ENCODE peak calls at places on chromosomes 3 and 15, in six cellular contexts. One of them, this sample, is unnamed.

GRCh38 chr3:59289836-59290235 is 240.0 kb upstream of the CFAP20DC start:
- DNase-seq in activated CD8-positive, alpha-beta memory T cell treated with anti-CD3 and anti-CD28 coated beads, Interleukin-2, amount 50 U/mL, for 48 hours: no peak
- DNase-seq in immature natural killer cell: no peak
- DNase-seq in lower lobe of right lung: no peak
- DNase-seq in cardiac fibroblast: no peak
- DNase-seq in NCI-H1105: no peak
- DNase-seq in this sample: no peak

GRCh38 chr3:59442056-59442455 is 392.2 kb upstream of the CFAP20DC start:
- DNase-seq in cardiac fibroblast: no peak
- DNase-seq in lower lobe of right lung: no peak
- DNase-seq in NCI-H1105: no peak
- DNase-seq in immature natural killer cell: no peak
- DNase-seq in activated CD8-positive, alpha-beta memory T cell treated with anti-CD3 and anti-CD28 coated beads, Interleukin-2, amount 50 U/mL, for 48 hours: no peak
- DNase-seq in this sample: no peak

GRCh38 chr15:36371509-36371908 is 207.9 kb upstream of the CDIN1 start:
- DNase-seq in cardiac fibroblast: no peak
- DNase-seq in NCI-H1105: no peak
- DNase-seq in lower lobe of right lung: no peak
- DNase-seq in activated CD8-positive, alpha-beta memory T cell treated with anti-CD3 and anti-CD28 coated beads, Interleukin-2, amount 50 U/mL, for 48 hours: no peak
- DNase-seq in immature natural killer cell: no peak
- DNase-seq in this sample: no peak

GRCh38 chr15:63357657-63358161 is 23.9 kb downstream of the CA12 start:
- DNase-seq in cardiac fibroblast: no peak
- DNase-seq in immature natural killer cell: no peak
- DNase-seq in activated CD8-positive, alpha-beta memory T cell treated with anti-CD3 and anti-CD28 coated beads, Interleukin-2, amount 50 U/mL, for 48 hours: no peak
- DNase-seq in lower lobe of right lung: no peak
- DNase-seq in NCI-H1105: no peak
- DNase-seq in this sample: no peak

GRCh38 chr3:189316296-189317019 is 144.7 kb downstream of the TPRG1 start:
- DNase-seq in cardiac fibroblast: no peak
- DNase-seq in lower lobe of right lung: no peak
- DNase-seq in NCI-H1105: no peak
- DNase-seq in immature natural killer cell: no peak
- DNase-seq in activated CD8-positive, alpha-beta memory T cell treated with anti-CD3 and anti-CD28 coated beads, Interleukin-2, amount 50 U/mL, for 48 hours: no peak
- DNase-seq in this sample: peak; percentile 46

GRCh38 chr15:34119291-34119690 is 17.4 kb downstream of the PGBD4 start:
- DNase-seq in lower lobe of right lung: no peak
- DNase-seq in NCI-H1105: no peak
- DNase-seq in activated CD8-positive, alpha-beta memory T cell treated with anti-CD3 and anti-CD28 coated beads, Interleukin-2, amount 50 U/mL, for 48 hours: no peak
- DNase-seq in immature natural killer cell: no peak
- DNase-seq in cardiac fibroblast: peak; percentile 20
- DNase-seq in this sample: no peak

GRCh38 chr3:88123526-88123925 is 26.2 kb upstream of the C3orf38 start:
- DNase-seq in lower lobe of right lung: no peak
- DNase-seq in activated CD8-positive, alpha-beta memory T cell treated with anti-CD3 and anti-CD28 coated beads, Interleukin-2, amount 50 U/mL, for 48 hours: no peak
- DNase-seq in NCI-H1105: no peak
- DNase-seq in cardiac fibroblast: no peak
- DNase-seq in immature natural killer cell: no peak
- DNase-seq in this sample: no peak

GRCh38 chr3:66442254-66443249 is 58.3 kb downstream of the LRIG1 start:
- DNase-seq in immature natural killer cell: no peak
- DNase-seq in lower lobe of right lung: peak; percentile 61
- DNase-seq in activated CD8-positive, alpha-beta memory T cell treated with anti-CD3 and anti-CD28 coated beads, Interleukin-2, amount 50 U/mL, for 48 hours: no peak
- DNase-seq in NCI-H1105: no peak
- DNase-seq in cardiac fibroblast: peak; percentile 82
- DNase-seq in this sample: peak; percentile 56

GRCh38 chr3:168085491-168086119 is 10.1 kb downstream of the GOLIM4 start:
- DNase-seq in NCI-H1105: no peak
- DNase-seq in cardiac fibroblast: no peak
- DNase-seq in lower lobe of right lung: no peak
- DNase-seq in activated CD8-positive, alpha-beta memory T cell treated with anti-CD3 and anti-CD28 coated beads, Interleukin-2, amount 50 U/mL, for 48 hours: no peak
- DNase-seq in immature natural killer cell: no peak
- DNase-seq in this sample: no peak

GRCh38 chr3:42226470-42227425 is 39.2 kb downstream of the CCK start:
- DNase-seq in cardiac fibroblast: no peak
- DNase-seq in NCI-H1105: no peak
- DNase-seq in lower lobe of right lung: no peak
- DNase-seq in activated CD8-positive, alpha-beta memory T cell treated with anti-CD3 and anti-CD28 coated beads, Interleukin-2, amount 50 U/mL, for 48 hours: no peak
- DNase-seq in immature natural killer cell: peak; percentile 9
- DNase-seq in this sample: no peak

GRCh38 chr3:38130631-38131065 is 6.3 kb downstream of the ACAA1 start:
- DNase-seq in immature natural killer cell: no peak
- DNase-seq in lower lobe of right lung: no peak
- DNase-seq in activated CD8-positive, alpha-beta memory T cell treated with anti-CD3 and anti-CD28 coated beads, Interleukin-2, amount 50 U/mL, for 48 hours: no peak
- DNase-seq in cardiac fibroblast: no peak
- DNase-seq in NCI-H1105: no peak
- DNase-seq in this sample: no peak

GRCh38 chr3:151916781-151917180 is 43.3 kb downstream of the SUCNR1 start:
- DNase-seq in activated CD8-positive, alpha-beta memory T cell treated with anti-CD3 and anti-CD28 coated beads, Interleukin-2, amount 50 U/mL, for 48 hours: no peak
- DNase-seq in immature natural killer cell: no peak
- DNase-seq in cardiac fibroblast: no peak
- DNase-seq in NCI-H1105: no peak
- DNase-seq in lower lobe of right lung: no peak
- DNase-seq in this sample: no peak

GRCh38 chr3:152857082-152857481 is 22.2 kb downstream of the P2RY1 start:
- DNase-seq in immature natural killer cell: no peak
- DNase-seq in lower lobe of right lung: peak; percentile 47
- DNase-seq in cardiac fibroblast: no peak
- DNase-seq in activated CD8-positive, alpha-beta memory T cell treated with anti-CD3 and anti-CD28 coated beads, Interleukin-2, amount 50 U/mL, for 48 hours: no peak
- DNase-seq in NCI-H1105: no peak
- DNase-seq in this sample: no peak

This sample was measured in NCI-H226.